ENCODE peak calls at places on chromosome X, in nine cellular contexts. One of them, this sample, is unnamed.
A peak's percentile ranks its signal among the peaks of the same experiment; 100 is the strongest.

GRCh38 chrX:123217077-123217476 is 33.0 kb downstream of the GRIA3 start:
- DNase-seq in nephron progenitor cell: no peak
- DNase-seq in psoas muscle: peak; percentile 20
- DNase-seq in left lung: no peak
- DNase-seq in tibial nerve: no peak
- DNase-seq in cardiac muscle cell: no peak
- DNase-seq in glutamatergic neuron: no peak
- DNase-seq in neural progenitor cell: no peak
- DNase-seq in tibial artery: peak; percentile 57
- DNase-seq in this sample: no peak

GRCh38 chrX:140712413-140713173 is 3.0 kb downstream of the LINC00632 start:
- DNase-seq in nephron progenitor cell: peak; percentile 77
- DNase-seq in psoas muscle: peak; percentile 39
- DNase-seq in left lung: peak; percentile 60
- DNase-seq in tibial nerve: peak; percentile 13
- DNase-seq in cardiac muscle cell: peak; percentile 62
- DNase-seq in glutamatergic neuron: peak; percentile 73
- DNase-seq in neural progenitor cell: peak; percentile 76
- DNase-seq in tibial artery: peak; percentile 61
- DNase-seq in this sample: peak; percentile 54

GRCh38 chrX:137425273-137425902 is 140.5 kb upstream of the ZIC3 start:
- DNase-seq in nephron progenitor cell: no peak
- DNase-seq in psoas muscle: no peak
- DNase-seq in left lung: no peak
- DNase-seq in tibial nerve: no peak
- DNase-seq in cardiac muscle cell: peak; percentile 5
- DNase-seq in glutamatergic neuron: no peak
- DNase-seq in neural progenitor cell: peak; percentile 42
- DNase-seq in tibial artery: no peak
- DNase-seq in this sample: no peak

GRCh38 chrX:100870527-100870926 is 3.6 kb downstream of the NOX1 start:
- DNase-seq in nephron progenitor cell: no peak
- DNase-seq in psoas muscle: no peak
- DNase-seq in left lung: no peak
- DNase-seq in tibial nerve: no peak
- DNase-seq in cardiac muscle cell: no peak
- DNase-seq in glutamatergic neuron: no peak
- DNase-seq in neural progenitor cell: no peak
- DNase-seq in tibial artery: no peak
- DNase-seq in this sample: no peak

GRCh38 chrX:42519666-42520231 is 258.2 kb downstream of the PPP1R2C start:
- DNase-seq in nephron progenitor cell: no peak
- DNase-seq in psoas muscle: no peak
- DNase-seq in left lung: no peak
- DNase-seq in tibial nerve: no peak
- DNase-seq in cardiac muscle cell: no peak
- DNase-seq in glutamatergic neuron: no peak
- DNase-seq in neural progenitor cell: no peak
- DNase-seq in tibial artery: no peak
- DNase-seq in this sample: no peak

GRCh38 chrX:133559909-133560308 is 144.6 kb upstream of the GPC4 start:
- DNase-seq in nephron progenitor cell: no peak
- DNase-seq in psoas muscle: no peak
- DNase-seq in left lung: no peak
- DNase-seq in tibial nerve: no peak
- DNase-seq in cardiac muscle cell: no peak
- DNase-seq in glutamatergic neuron: no peak
- DNase-seq in neural progenitor cell: no peak
- DNase-seq in tibial artery: no peak
- DNase-seq in this sample: no peak

GRCh38 chrX:9257718-9258117 is 207.1 kb upstream of the TBL1X start:
- DNase-seq in nephron progenitor cell: no peak
- DNase-seq in psoas muscle: no peak
- DNase-seq in left lung: no peak
- DNase-seq in tibial nerve: no peak
- DNase-seq in cardiac muscle cell: no peak
- DNase-seq in glutamatergic neuron: no peak
- DNase-seq in neural progenitor cell: no peak
- DNase-seq in tibial artery: no peak
- DNase-seq in this sample: no peak

GRCh38 chrX:41589634-41590270 is 99.0 kb upstream of the GPR34 start:
- DNase-seq in nephron progenitor cell: no peak
- DNase-seq in psoas muscle: no peak
- DNase-seq in left lung: no peak
- DNase-seq in tibial nerve: no peak
- DNase-seq in cardiac muscle cell: no peak
- DNase-seq in glutamatergic neuron: no peak
- DNase-seq in neural progenitor cell: no peak
- DNase-seq in tibial artery: no peak
- DNase-seq in this sample: no peak

GRCh38 chrX:24081661-24082154 is 27.0 kb downstream of the EIF2S3 start:
- DNase-seq in nephron progenitor cell: peak; percentile 55
- DNase-seq in psoas muscle: peak; percentile 27
- DNase-seq in left lung: no peak
- DNase-seq in tibial nerve: peak; percentile 15
- DNase-seq in cardiac muscle cell: peak; percentile 38
- DNase-seq in glutamatergic neuron: peak; percentile 58
- DNase-seq in neural progenitor cell: peak; percentile 64
- DNase-seq in tibial artery: peak; percentile 36
- DNase-seq in this sample: peak; percentile 53

GRCh38 chrX:42398967-42399631 is 378.9 kb downstream of the PPP1R2C start:
- DNase-seq in nephron progenitor cell: no peak
- DNase-seq in psoas muscle: no peak
- DNase-seq in left lung: no peak
- DNase-seq in tibial nerve: no peak
- DNase-seq in cardiac muscle cell: no peak
- DNase-seq in glutamatergic neuron: no peak
- DNase-seq in neural progenitor cell: no peak
- DNase-seq in tibial artery: no peak
- DNase-seq in this sample: no peak

GRCh38 chrX:30971761-30972603 is 82.9 kb upstream of the TAB3 start:
- DNase-seq in nephron progenitor cell: peak; percentile 15
- DNase-seq in psoas muscle: no peak
- DNase-seq in left lung: no peak
- DNase-seq in tibial nerve: no peak
- DNase-seq in cardiac muscle cell: peak; percentile 75
- DNase-seq in glutamatergic neuron: no peak
- DNase-seq in neural progenitor cell: peak; percentile 56
- DNase-seq in tibial artery: no peak
- DNase-seq in this sample: peak; percentile 9

GRCh38 chrX:1582686-1583437 is 8.5 kb upstream of the AKAP17A start:
- DNase-seq in nephron progenitor cell: no peak
- DNase-seq in psoas muscle: no peak
- DNase-seq in left lung: peak; percentile 49
- DNase-seq in tibial nerve: no peak
- DNase-seq in cardiac muscle cell: no peak
- DNase-seq in glutamatergic neuron: no peak
- DNase-seq in neural progenitor cell: no peak
- DNase-seq in tibial artery: no peak
- DNase-seq in this sample: no peak

GRCh38 chrX:139596068-139596467 is 65.5 kb downstream of the F9 start:
- DNase-seq in nephron progenitor cell: no peak
- DNase-seq in psoas muscle: no peak
- DNase-seq in left lung: no peak
- DNase-seq in tibial nerve: no peak
- DNase-seq in cardiac muscle cell: no peak
- DNase-seq in glutamatergic neuron: no peak
- DNase-seq in neural progenitor cell: peak; percentile 8
- DNase-seq in tibial artery: no peak
- DNase-seq in this sample: no peak

GRCh38 chrX:49067285-49068120 is 6.3 kb downstream of the PRAF2 start:
- DNase-seq in nephron progenitor cell: no peak
- DNase-seq in psoas muscle: no peak
- DNase-seq in left lung: no peak
- DNase-seq in tibial nerve: no peak
- DNase-seq in cardiac muscle cell: no peak
- DNase-seq in glutamatergic neuron: no peak
- DNase-seq in neural progenitor cell: no peak
- DNase-seq in tibial artery: no peak
- DNase-seq in this sample: no peak

GRCh38 chrX:49064735-49065134 is 5.9 kb downstream of the CCDC120 start:
- DNase-seq in nephron progenitor cell: no peak
- DNase-seq in psoas muscle: no peak
- DNase-seq in left lung: no peak
- DNase-seq in tibial nerve: no peak
- DNase-seq in cardiac muscle cell: no peak
- DNase-seq in glutamatergic neuron: no peak
- DNase-seq in neural progenitor cell: no peak
- DNase-seq in tibial artery: no peak
- DNase-seq in this sample: no peak

GRCh38 chrX:49064303-49064702 is 5.5 kb downstream of the CCDC120 start:
- DNase-seq in nephron progenitor cell: no peak
- DNase-seq in psoas muscle: no peak
- DNase-seq in left lung: no peak
- DNase-seq in tibial nerve: no peak
- DNase-seq in cardiac muscle cell: no peak
- DNase-seq in glutamatergic neuron: no peak
- DNase-seq in neural progenitor cell: no peak
- DNase-seq in tibial artery: no peak
- DNase-seq in this sample: no peak

GRCh38 chrX:49066690-49067089 is 7.1 kb downstream of the PRAF2 start:
- DNase-seq in nephron progenitor cell: no peak
- DNase-seq in psoas muscle: no peak
- DNase-seq in left lung: no peak
- DNase-seq in tibial nerve: no peak
- DNase-seq in cardiac muscle cell: no peak
- DNase-seq in glutamatergic neuron: no peak
- DNase-seq in neural progenitor cell: peak; percentile 24
- DNase-seq in tibial artery: no peak
- DNase-seq in this sample: no peak

GRCh38 chrX:49066278-49066677 is 7.5 kb downstream of the CCDC120 start:
- DNase-seq in nephron progenitor cell: no peak
- DNase-seq in psoas muscle: no peak
- DNase-seq in left lung: no peak
- DNase-seq in tibial nerve: no peak
- DNase-seq in cardiac muscle cell: no peak
- DNase-seq in glutamatergic neuron: no peak
- DNase-seq in neural progenitor cell: no peak
- DNase-seq in tibial artery: no peak
- DNase-seq in this sample: no peak
- TF ChIP-seq CTCF in nephron progenitor cell: no peak
- TF ChIP-seq CTCF in psoas muscle: no peak
- TF ChIP-seq CTCF in left lung: no peak
- TF ChIP-seq CTCF in tibial nerve: no peak
- TF ChIP-seq CTCF in cardiac muscle cell: no peak
- TF ChIP-seq CTCF in glutamatergic neuron: no peak
- TF ChIP-seq CTCF in neural progenitor cell: no peak
- TF ChIP-seq CTCF in tibial artery: no peak
- TF ChIP-seq CTCF in this sample: no peak

DNA sequence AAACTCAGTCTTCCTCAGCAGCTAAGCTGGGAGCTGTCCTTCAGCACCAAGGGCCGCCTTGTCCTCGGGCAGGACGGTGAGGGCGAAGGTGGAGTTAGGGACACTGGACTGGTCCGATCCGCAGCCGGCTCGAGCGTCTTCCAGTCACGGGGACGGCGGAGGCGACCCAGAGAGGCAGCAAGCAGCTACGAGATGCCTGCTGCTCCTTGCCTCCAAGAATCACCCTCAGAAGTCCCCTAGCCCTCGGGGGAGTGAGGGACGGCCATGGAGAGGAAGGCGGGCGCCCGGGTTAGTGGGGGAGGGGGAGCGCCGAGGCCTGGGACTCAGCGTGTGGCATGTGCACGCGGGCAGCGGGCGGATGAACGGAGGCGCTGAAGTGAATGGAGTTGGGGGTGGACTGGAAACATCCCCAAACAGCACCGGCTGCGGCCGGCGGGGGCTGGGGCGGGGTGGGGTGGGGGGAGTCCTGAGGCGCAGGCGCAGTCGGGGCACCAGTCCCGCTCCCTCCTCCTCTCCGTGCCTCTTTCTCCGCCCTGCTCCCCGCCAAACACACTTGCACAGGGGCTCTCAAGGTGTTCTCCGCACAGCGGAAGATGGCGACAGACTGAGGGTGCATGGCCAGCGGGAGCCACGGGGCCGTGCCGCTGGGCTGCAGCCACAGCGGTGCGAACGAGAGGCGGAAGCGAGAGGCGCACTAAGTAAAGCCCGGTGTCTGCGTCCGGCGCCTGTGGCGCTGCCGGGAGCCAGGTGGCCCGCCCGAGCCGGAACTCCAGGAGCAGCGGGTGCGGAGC is at the start of gene NALF2:
- DNase-seq in nephron progenitor cell: peak; percentile 83
- DNase-seq in psoas muscle: peak; percentile 56
- DNase-seq in left lung: no peak
- DNase-seq in tibial nerve: no peak
- DNase-seq in cardiac muscle cell: peak; percentile 81
- DNase-seq in glutamatergic neuron: peak; percentile 72
- DNase-seq in neural progenitor cell: peak; percentile 90
- DNase-seq in tibial artery: peak; percentile 37
- DNase-seq in this sample: peak; percentile 55
- TF ChIP-seq CTCF in nephron progenitor cell: no peak
- TF ChIP-seq CTCF in psoas muscle: no peak
- TF ChIP-seq CTCF in left lung: no peak
- TF ChIP-seq CTCF in tibial nerve: no peak
- TF ChIP-seq CTCF in cardiac muscle cell: no peak
- TF ChIP-seq CTCF in glutamatergic neuron: peak; percentile 38
- TF ChIP-seq CTCF in neural progenitor cell: peak; percentile 1
- TF ChIP-seq CTCF in tibial artery: no peak
- TF ChIP-seq CTCF in this sample: peak; percentile 23

DNA sequence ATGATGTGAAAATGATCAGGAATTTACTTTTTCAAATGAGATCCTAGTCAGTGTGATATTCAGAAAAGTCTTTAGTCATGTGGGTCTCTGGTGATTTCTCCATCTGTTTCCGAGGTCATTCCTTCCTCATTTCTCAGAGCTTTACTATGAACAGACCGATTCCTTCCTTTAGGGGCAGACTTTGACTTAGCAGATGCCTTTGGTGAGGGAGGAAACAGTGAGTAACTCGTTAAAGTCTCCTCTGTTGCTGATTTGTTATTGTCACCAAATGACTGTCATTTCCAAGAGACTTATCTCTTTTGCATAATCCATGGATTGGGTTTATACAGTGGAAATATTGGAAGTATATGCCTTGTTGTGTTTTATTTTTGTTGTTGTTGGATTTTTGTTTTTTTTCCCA is 76.2 kb upstream of the CD99 start:
- DNase-seq in nephron progenitor cell: no peak
- DNase-seq in psoas muscle: no peak
- DNase-seq in left lung: no peak
- DNase-seq in tibial nerve: no peak
- DNase-seq in cardiac muscle cell: peak; percentile 43
- DNase-seq in glutamatergic neuron: no peak
- DNase-seq in neural progenitor cell: peak; percentile 45
- DNase-seq in tibial artery: no peak
- DNase-seq in this sample: no peak
- TF ChIP-seq CTCF in nephron progenitor cell: peak; percentile 26
- TF ChIP-seq CTCF in psoas muscle: no peak
- TF ChIP-seq CTCF in left lung: peak; percentile 23
- TF ChIP-seq CTCF in tibial nerve: peak; percentile 21
- TF ChIP-seq CTCF in cardiac muscle cell: peak; percentile 69
- TF ChIP-seq CTCF in glutamatergic neuron: no peak
- TF ChIP-seq CTCF in neural progenitor cell: peak; percentile 46
- TF ChIP-seq CTCF in tibial artery: peak; percentile 46
- TF ChIP-seq CTCF in this sample: peak; percentile 61

DNA sequence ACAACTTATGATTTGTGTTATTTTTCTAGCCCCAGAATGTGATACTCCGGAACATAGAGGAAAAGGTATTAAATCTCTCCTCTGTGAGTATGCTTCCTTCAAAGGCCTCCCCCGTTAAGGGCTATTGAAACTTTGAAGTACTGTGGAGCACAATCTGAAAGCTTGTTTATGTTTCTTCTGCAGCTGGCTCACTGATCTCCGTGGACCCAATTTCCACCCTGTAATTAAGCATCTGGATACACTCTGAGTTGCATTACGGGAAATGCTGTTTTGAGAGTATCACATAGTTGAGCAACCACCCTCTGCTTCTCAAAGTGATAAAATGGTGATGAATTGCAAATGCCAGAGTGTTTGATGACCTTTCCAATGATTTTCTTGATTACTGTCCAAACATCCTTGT is 296.8 kb upstream of the PABPC5 start:
- DNase-seq in nephron progenitor cell: peak; percentile 4
- DNase-seq in psoas muscle: no peak
- DNase-seq in left lung: no peak
- DNase-seq in tibial nerve: no peak
- DNase-seq in cardiac muscle cell: no peak
- DNase-seq in glutamatergic neuron: no peak
- DNase-seq in neural progenitor cell: no peak
- DNase-seq in tibial artery: no peak
- DNase-seq in this sample: no peak
- TF ChIP-seq CTCF in nephron progenitor cell: no peak
- TF ChIP-seq CTCF in psoas muscle: no peak
- TF ChIP-seq CTCF in left lung: no peak
- TF ChIP-seq CTCF in tibial nerve: no peak
- TF ChIP-seq CTCF in cardiac muscle cell: no peak
- TF ChIP-seq CTCF in glutamatergic neuron: no peak
- TF ChIP-seq CTCF in neural progenitor cell: no peak
- TF ChIP-seq CTCF in tibial artery: no peak
- TF ChIP-seq CTCF in this sample: no peak